ENCODE peak calls at places on chromosomes 2 and 18, in ten cellular contexts. E is IMR-90, W is vagina, R is tibial nerve, X is fibroblast of pulmonary artery, D is CD14-positive monocyte, A is fibroblast of the aortic adventitia, K is WTC11, V is ovary, F is endothelial cell. G is an unnamed sample.

GRCh38 chr18:61388010-61388409 is 54.8 kb downstream of the CDH20 start:
- DNase-seq in K (no peak), W (no peak), E (peak), R (no peak), X (peak), D (no peak), A (peak), V (no peak), F (no peak), G (no peak)

GRCh38 chr2:133966720-133967304 is 287.1 kb upstream of the MGAT5 start:
- DNase-seq in W (no peak), E (no peak), K (no peak), X (no peak), R (no peak), A (no peak), D (no peak), V (no peak), F (no peak), G (no peak)

GRCh38 chr2:43370705-43371104 is 144.3 kb upstream of the ZFP36L2 start:
- DNase-seq in V (no peak), X (peak), R (no peak), D (no peak), E (no peak), F (no peak), K (no peak), W (no peak), A (peak), G (no peak)

GRCh38 chr2:240459401-240460242 is 24.2 kb downstream of the GPC1 start:
- DNase-seq in D (peak), E (no peak), R (no peak), F (no peak), X (no peak), A (no peak), K (peak), W (no peak), V (peak), G (peak)

GRCh38 chr2:199463000-199463692 is 5.4 kb upstream of the SATB2 start:
- DNase-seq in F (peak), K (peak), E (peak), R (peak), A (peak), X (peak), V (no peak), W (no peak), D (peak), G (no peak)

GRCh38 chr18:74219056-74219455 is 70.7 kb downstream of the TIMM21 start:
- DNase-seq in K (no peak), R (no peak), E (no peak), A (no peak), V (no peak), F (no peak), W (no peak), D (no peak), X (peak), G (no peak)

GRCh38 chr2:42573256-42573655 is 4.8 kb downstream of the MTA3 start:
- DNase-seq in V (no peak), F (no peak), W (no peak), X (no peak), D (no peak), R (no peak), K (no peak), E (no peak), A (no peak), G (no peak)

GRCh38 chr18:59005266-59005665 is 134.4 kb upstream of the SEC11C start:
- DNase-seq in W (no peak), A (peak), V (no peak), R (peak), K (no peak), X (peak), F (peak), E (peak), D (no peak), G (no peak)

GRCh38 chr2:38654495-38655381 is 11.2 kb upstream of the GALM start:
- DNase-seq in K (no peak), F (no peak), A (no peak), D (peak), X (no peak), E (no peak), R (no peak), W (no peak), V (no peak), G (no peak)

GRCh38 chr2:30631051-30631671 is 176.1 kb downstream of the CAPN13 start:
- DNase-seq in D (no peak), R (no peak), X (no peak), A (no peak), E (peak), K (no peak), V (no peak), F (no peak), W (no peak), G (no peak)

GRCh38 chr2:227592694-227593387 is 5.9 kb upstream of the SCYGR2 start:
- DNase-seq in R (no peak), E (no peak), D (no peak), X (no peak), F (no peak), V (no peak), A (no peak), W (no peak), K (no peak), G (no peak)

GRCh38 chr18:79117791-79118190 is 48.6 kb downstream of the ATP9B start:
- DNase-seq in E (no peak), V (no peak), K (no peak), F (no peak), D (no peak), R (no peak), X (no peak), W (no peak), A (no peak), G (no peak)

GRCh38 chr2:207765541-207765940 is 4.2 kb downstream of the FZD5 start:
- DNase-seq in W (no peak), A (no peak), K (no peak), V (no peak), R (no peak), D (no peak), F (no peak), E (no peak), X (no peak), G (no peak)

GRCh38 chr18:76801567-76802505 is 20.5 kb upstream of the ZNF236 start:
- DNase-seq in R (peak), D (peak), E (peak), F (peak), V (peak), A (peak), K (peak), W (no peak), X (peak), G (no peak)

GRCh38 chr2:168426861-168427260 is 29.2 kb upstream of the CERS6 start:
- DNase-seq in D (no peak), W (no peak), F (no peak), R (no peak), A (no peak), X (no peak), V (no peak), E (no peak), K (no peak), G (no peak)

GRCh38 chr2:149559341-149560068 is 28.1 kb downstream of the MMADHC start:
- DNase-seq in K (no peak), D (no peak), A (no peak), R (no peak), F (no peak), E (no peak), V (no peak), W (no peak), X (no peak), G (no peak)
- TF ChIP-seq CTCF in K (no peak), D (no peak), A (no peak), R (no peak), F (no peak), E (no peak), V (no peak), W (no peak), X (no peak), G (no peak)

DNA sequence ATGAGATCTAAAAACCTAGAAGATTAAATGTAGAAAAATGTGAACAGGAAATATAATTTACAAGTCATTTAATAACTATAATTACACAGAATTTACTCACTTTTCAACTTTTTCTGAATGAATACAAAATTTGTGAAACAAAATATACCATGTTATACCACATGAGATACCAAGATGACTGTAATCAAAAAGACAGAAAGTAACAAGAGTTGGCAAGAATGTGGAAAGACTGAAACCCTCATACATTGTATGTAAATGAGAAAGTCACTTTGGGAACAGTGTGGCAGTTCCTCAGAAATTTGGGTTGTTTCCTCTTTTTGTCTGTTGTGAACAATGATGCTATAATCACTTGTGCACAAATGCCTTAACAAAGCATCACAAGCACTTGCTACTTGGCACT is 145.4 kb upstream of the ZNF804A start:
- DNase-seq in R (no peak), A (no peak), D (no peak), K (no peak), W (no peak), F (no peak), X (no peak), E (no peak), V (no peak), G (no peak)
- TF ChIP-seq CTCF in R (no peak), A (no peak), D (no peak), K (no peak), W (no peak), F (no peak), X (no peak), E (no peak), V (no peak), G (no peak)

GRCh38 chr2:26562811-26563645 is 78.1 kb downstream of the CIB4 start:
- DNase-seq in D (no peak), V (no peak), E (no peak), K (no peak), F (no peak), X (peak), W (no peak), R (peak), A (peak), G (no peak)

GRCh38 chr2:26560892-26561291 is 80.3 kb downstream of the CIB4 start:
- DNase-seq in W (no peak), F (no peak), A (no peak), K (no peak), E (no peak), V (no peak), D (no peak), X (no peak), R (no peak), G (no peak)

GRCh38 chr2:26563686-26564085 is 77.5 kb downstream of the CIB4 start:
- DNase-seq in D (peak), V (no peak), R (no peak), X (no peak), W (no peak), A (no peak), F (no peak), K (no peak), E (no peak), G (no peak)

GRCh38 chr2:26561376-26561775 is 79.8 kb downstream of the CIB4 start:
- DNase-seq in E (no peak), X (no peak), V (no peak), W (no peak), D (no peak), A (no peak), R (no peak), F (no peak), K (no peak), G (no peak)

GRCh38 chr2:26561918-26562810 is 79.0 kb downstream of the CIB4 start:
- DNase-seq in R (no peak), A (no peak), F (peak), W (no peak), X (peak), E (no peak), D (peak), K (peak), V (no peak), G (no peak)
- TF ChIP-seq CTCF in R (no peak), A (no peak), F (no peak), W (no peak), X (no peak), E (peak), D (no peak), K (no peak), V (no peak), G (no peak)

DNA sequence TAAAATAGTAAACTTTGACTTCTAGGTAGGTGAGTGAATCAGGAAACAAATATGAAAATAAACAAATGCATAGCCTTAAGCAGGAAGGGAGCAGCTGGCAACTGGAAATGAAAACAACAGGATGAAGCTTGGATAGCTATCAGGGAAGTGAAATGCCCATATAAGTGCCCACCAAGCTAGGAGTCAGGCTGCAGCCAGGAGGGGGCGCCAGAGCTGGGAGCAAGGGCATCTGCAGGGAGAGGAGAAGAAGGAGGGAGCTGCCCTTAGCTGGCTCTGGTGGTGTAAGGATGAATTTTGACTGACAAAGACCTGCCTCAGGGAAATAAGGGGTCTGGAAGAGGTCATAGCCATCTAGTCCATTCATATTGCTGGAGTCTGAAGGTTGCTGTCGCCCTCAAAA is 298.3 kb downstream of the TDRD15 start:
- DNase-seq in F (peak), W (no peak), V (no peak), E (peak), K (peak), X (no peak), D (no peak), R (no peak), A (no peak), G (no peak)
- TF ChIP-seq CTCF in F (peak), W (no peak), V (no peak), E (peak), K (peak), X (no peak), D (peak), R (no peak), A (no peak), G (peak)

GRCh38 chr2:160407393-160408204 is 86.0 kb downstream of the RBMS1 start:
- DNase-seq in W (no peak), V (peak), K (peak), A (peak), D (peak), E (peak), X (peak), F (peak), R (no peak), G (no peak)
- TF ChIP-seq CTCF in W (no peak), V (no peak), K (no peak), A (no peak), D (no peak), E (no peak), X (no peak), F (no peak), R (no peak), G (peak)

DNA sequence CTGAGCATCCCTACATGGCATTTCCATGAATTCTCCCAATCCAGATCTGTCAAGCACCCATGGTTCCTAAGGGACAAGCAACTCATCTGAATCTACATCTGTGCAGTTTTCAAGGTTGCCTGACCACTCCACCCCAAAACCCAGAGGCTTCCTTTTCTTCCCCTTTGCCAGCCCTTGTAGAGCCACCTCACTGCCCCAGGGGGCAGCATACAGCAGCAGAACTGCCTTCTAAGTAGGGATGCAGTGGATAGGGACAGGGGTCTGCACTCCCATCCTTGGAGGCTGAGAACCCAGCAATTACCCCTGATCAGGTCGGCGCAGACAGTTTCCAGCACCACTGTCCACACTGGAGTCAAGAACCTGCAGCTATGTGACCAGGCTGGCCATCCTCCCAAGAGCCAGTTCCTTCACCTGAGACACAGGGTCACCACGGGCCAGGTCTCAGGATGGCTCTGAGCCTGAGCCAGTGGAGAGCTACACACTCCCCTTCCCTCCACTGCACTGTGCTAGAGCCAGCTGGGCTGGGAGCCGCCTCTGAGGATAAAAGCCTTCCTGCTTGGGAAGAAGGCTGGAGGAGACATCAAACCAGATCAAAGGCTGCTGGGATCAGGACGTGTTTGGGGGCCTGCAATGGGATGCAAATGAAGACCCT is 283.1 kb downstream of the CELF4 start:
- DNase-seq in D (no peak), K (peak), W (no peak), A (no peak), F (no peak), V (no peak), E (no peak), X (peak), R (no peak), G (no peak)
- TF ChIP-seq CTCF in D (peak), K (peak), W (no peak), A (no peak), F (peak), V (no peak), E (peak), X (peak), R (no peak), G (peak)

DNA sequence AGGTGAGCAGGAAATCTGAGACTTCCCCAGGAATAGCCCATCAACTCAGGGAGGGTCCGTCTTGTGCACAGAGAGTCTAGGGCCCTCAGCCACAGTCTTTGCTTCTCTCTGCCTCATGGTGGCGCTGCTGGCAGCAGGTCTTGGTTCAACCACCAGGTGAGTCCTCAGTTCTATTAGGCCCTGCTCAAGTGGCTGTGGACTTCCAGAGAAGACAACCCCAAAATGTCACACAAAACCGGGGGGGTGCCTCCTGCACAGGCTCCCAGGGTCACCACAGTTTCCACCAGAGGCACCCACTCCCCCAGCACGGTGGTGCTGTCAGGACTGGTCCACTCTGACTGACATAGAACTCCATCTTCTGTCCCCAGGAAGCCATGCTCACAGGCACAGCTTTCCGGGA is 2.4 kb upstream of the CHRNG start:
- DNase-seq in W (no peak), K (peak), V (no peak), R (no peak), F (peak), E (no peak), D (no peak), A (no peak), X (no peak), G (peak)
- TF ChIP-seq CTCF in W (no peak), K (peak), V (no peak), R (no peak), F (peak), E (peak), D (peak), A (peak), X (peak), G (peak)